ENCODE peak calls at places on chromosomes 5 and 9, in eight cellular contexts. B is AG08396; L is retina; D is A549; R is stimulated activated naive B cell treated with anti-CD40 and anti-IgM and Interleukin-4, amounts not matched to agents 10 μg/mL and 1 μg/mL and 100 μg/mL, for 72 hours; U is uterus; H is left colon; O is mucosa of gallbladder. Y is an unnamed sample.

GRCh38 chr9:135563858-135564257 is 2.3 kb downstream of the PAEP start:
- DNase-seq in B (no peak), L (no peak), D (no peak), R (no peak), U (no peak), H (no peak), O (no peak), Y (no peak)

GRCh38 chr5:167908596-167908995 is 382.8 kb upstream of the WWC1 start:
- DNase-seq in B (no peak), L (no peak), D (no peak), R (no peak), U (no peak), H (no peak), O (no peak), Y (no peak)

GRCh38 chr9:87525546-87526303 is 28.1 kb downstream of the DAPK1 start:
- DNase-seq in B (no peak), L (no peak), D (no peak), R (no peak), U (no peak), H (no peak), O (no peak), Y (no peak)

GRCh38 chr9:99682870-99683269 is 138.8 kb upstream of the NR4A3 start:
- DNase-seq in B (no peak), L (no peak), D (no peak), R (no peak), U (no peak), H (no peak), O (no peak), Y (no peak)

GRCh38 chr9:126666155-126666803 is 52.6 kb downstream of the LMX1B start:
- DNase-seq in B (no peak), L (no peak), D (no peak), R (peak; percentile 15), U (no peak), H (no peak), O (no peak), Y (no peak)

GRCh38 chr5:1242733-1243486 is 17.7 kb downstream of the SLC6A18 start:
- DNase-seq in B (no peak), L (no peak), D (no peak), R (no peak), U (no peak), H (no peak), O (no peak), Y (peak; percentile 56)

GRCh38 chr5:96780626-96781025 is 27.1 kb downstream of the ERAP1 start:
- DNase-seq in B (no peak), L (no peak), D (no peak), R (no peak), U (no peak), H (no peak), O (no peak), Y (no peak)

GRCh38 chr5:151676719-151677118 is 10.0 kb downstream of the SPARC start:
- DNase-seq in B (no peak), L (no peak), D (no peak), R (no peak), U (no peak), H (no peak), O (no peak), Y (no peak)

GRCh38 chr9:38036359-38037084 is 32.5 kb downstream of the SHB start:
- DNase-seq in B (peak; percentile 53), L (no peak), D (peak; percentile 41), R (no peak), U (no peak), H (no peak), O (no peak), Y (no peak)

GRCh38 chr5:159362190-159362589 is 31.9 kb upstream of the IL12B start:
- DNase-seq in B (no peak), L (no peak), D (no peak), R (peak; percentile 9), U (no peak), H (no peak), O (no peak), Y (no peak)

GRCh38 chr5:97838214-97838613 is 655.2 kb upstream of the RIOK2 start:
- DNase-seq in B (peak; percentile 39), L (no peak), D (peak; percentile 6), R (no peak), U (no peak), H (no peak), O (no peak), Y (no peak)

GRCh38 chr9:36940881-36941280 is 93.2 kb downstream of the PAX5 start:
- DNase-seq in B (no peak), L (no peak), D (no peak), R (no peak), U (no peak), H (no peak), O (no peak), Y (no peak)

GRCh38 chr5:132012385-132013005 is 1.0 kb upstream of the ACSL6 start:
- DNase-seq in B (peak; percentile 82), L (peak; percentile 75), D (no peak), R (no peak), U (peak; percentile 5), H (no peak), O (peak; percentile 45), Y (no peak)

GRCh38 chr5:91182763-91183162 is 200.4 kb downstream of the ARRDC3 start:
- DNase-seq in B (no peak), L (no peak), D (no peak), R (peak; percentile 10), U (no peak), H (peak; percentile 39), O (no peak), Y (no peak)

GRCh38 chr5:103474671-103475070 is 87.9 kb downstream of the NUDT12 start:
- DNase-seq in B (no peak), L (no peak), D (no peak), R (no peak), U (no peak), H (no peak), O (no peak), Y (no peak)

GRCh38 chr9:128787583-128788156 is 617 bp downstream of the TBC1D13 start:
- DNase-seq in B (peak; percentile 45), L (no peak), D (no peak), R (no peak), U (peak; percentile 22), H (peak; percentile 45), O (no peak), Y (no peak)

GRCh38 chr5:132369471-132370240 is at the start of gene SLC22A5:
- DNase-seq in B (peak; percentile 87), L (peak; percentile 92), D (peak; percentile 84), R (peak; percentile 72), U (peak; percentile 39), H (peak; percentile 88), O (peak; percentile 72), Y (peak; percentile 68)

GRCh38 chr5:149452007-149452664 is 73.0 kb upstream of the IL17B start:
- DNase-seq in B (no peak), L (no peak), D (no peak), R (no peak), U (peak; percentile 70), H (peak; percentile 77), O (peak; percentile 87), Y (no peak)

GRCh38 chr9:132857031-132857430 is 21.1 kb downstream of the AK8 start:
- DNase-seq in B (peak; percentile 64), L (no peak), D (no peak), R (no peak), U (peak; percentile 81), H (peak; percentile 18), O (peak; percentile 73), Y (no peak)

GRCh38 chr9:69943146-69943545 is 100.5 kb upstream of the MAMDC2 start:
- DNase-seq in B (no peak), L (no peak), D (no peak), R (no peak), U (no peak), H (no peak), O (no peak), Y (no peak)

GRCh38 chr9:79651251-79651795 is 79.6 kb downstream of the TLE4 start:
- DNase-seq in B (no peak), L (peak; percentile 83), D (no peak), R (no peak), U (no peak), H (no peak), O (no peak), Y (no peak)

GRCh38 chr5:92070786-92071185 is 687.7 kb upstream of the ARRDC3 start:
- DNase-seq in B (no peak), L (no peak), D (no peak), R (no peak), U (no peak), H (no peak), O (no peak), Y (no peak)

GRCh38 chr9:135864447-135865049 is 42.8 kb downstream of the CAMSAP1 start:
- DNase-seq in B (peak; percentile 72), L (peak; percentile 62), D (peak; percentile 44), R (peak; percentile 15), U (peak; percentile 54), H (peak; percentile 73), O (peak; percentile 52), Y (peak; percentile 69)

GRCh38 chr5:137622850-137623249 is 113.0 kb downstream of the KLHL3 start:
- DNase-seq in B (no peak), L (no peak), D (peak; percentile 11), R (no peak), U (no peak), H (no peak), O (peak; percentile 41), Y (no peak)

GRCh38 chr9:131405429-131405828 is 11.5 kb downstream of the PRRC2B start:
- DNase-seq in B (no peak), L (no peak), D (no peak), R (no peak), U (no peak), H (no peak), O (no peak), Y (no peak)

GRCh38 chr5:170573119-170573518 is 69.3 kb downstream of the KCNIP1 start:
- DNase-seq in B (no peak), L (no peak), D (no peak), R (no peak), U (no peak), H (no peak), O (no peak), Y (no peak)

Y was measured in 8988T.